ENCODE peak calls at places on chromosomes 13 and 19, in four cellular contexts. G, F, Q and Y are unnamed samples.

GRCh38 chr19:33679696-33680095 is 57.9 kb downstream of the CHST8 start:
- DNase-seq in G (no peak), F (no peak), Q (no peak), Y (no peak)

GRCh38 chr13:45398862-45399261 is 19.3 kb downstream of the SLC25A30 start:
- DNase-seq in G (no peak), F (no peak), Q (no peak), Y (no peak)

GRCh38 chr19:19661675-19662251 is 1.7 kb downstream of the ATP13A1 start:
- DNase-seq in G (no peak), F (peak), Q (no peak), Y (no peak)

GRCh38 chr13:68509734-68510621 is 1279.8 kb upstream of the PCDH9 start:
- DNase-seq in G (no peak), F (no peak), Q (no peak), Y (no peak)

GRCh38 chr13:66180806-66181205 is 1049.3 kb downstream of the PCDH9 start:
- DNase-seq in G (no peak), F (no peak), Q (no peak), Y (no peak)

GRCh38 chr13:45278096-45278645 is 62.8 kb downstream of the TPT1 start:
- DNase-seq in G (no peak), F (no peak), Q (no peak), Y (peak)

GRCh38 chr13:105278797-105279425 is 1256.6 kb downstream of the EFNB2 start:
- DNase-seq in G (no peak), F (peak), Q (no peak), Y (no peak)

GRCh38 chr19:2186071-2186846 is 22.5 kb downstream of the DOT1L start:
- DNase-seq in G (peak), F (peak), Q (no peak), Y (peak)

GRCh38 chr19:50258918-50259372 is 55.5 kb downstream of the MYH14 start:
- DNase-seq in G (no peak), F (peak), Q (peak), Y (peak)

DNA sequence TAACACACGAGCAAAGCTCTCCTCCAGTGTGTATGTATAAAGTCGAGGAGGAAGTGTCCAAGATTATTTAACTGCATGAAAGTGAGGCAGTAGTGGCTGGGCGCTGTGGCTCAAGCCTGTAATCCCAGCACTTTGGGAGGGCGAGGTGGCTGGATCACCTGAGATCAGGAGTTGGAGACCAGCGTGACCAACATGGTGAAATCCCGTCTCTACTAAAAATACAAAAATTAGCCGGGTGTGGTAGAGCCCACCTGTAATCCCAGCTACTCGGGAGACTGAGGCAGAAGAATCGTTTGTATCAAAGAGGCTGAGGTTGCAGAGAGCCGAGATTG is 1.2 kb upstream of the ZNF20 start:
- DNase-seq in G (no peak), F (no peak), Q (no peak), Y (no peak)
- TF ChIP-seq CTCF in G (no peak), F (no peak), Q (no peak), Y (no peak)

GRCh38 chr19:13872695-13873389 is 4.1 kb upstream of the NANOS3 start:
- DNase-seq in G (peak), F (peak), Q (peak), Y (no peak)
- H3K4me3 ChIP-seq in G (peak), F (peak), Q (peak), Y (peak)

GRCh38 chr13:20869540-20869939 is 33.0 kb downstream of the XPO4 start:
- DNase-seq in G (no peak), F (no peak), Q (no peak), Y (peak)
- TF ChIP-seq CTCF in G (peak), F (no peak), Q (no peak), Y (no peak)

DNA sequence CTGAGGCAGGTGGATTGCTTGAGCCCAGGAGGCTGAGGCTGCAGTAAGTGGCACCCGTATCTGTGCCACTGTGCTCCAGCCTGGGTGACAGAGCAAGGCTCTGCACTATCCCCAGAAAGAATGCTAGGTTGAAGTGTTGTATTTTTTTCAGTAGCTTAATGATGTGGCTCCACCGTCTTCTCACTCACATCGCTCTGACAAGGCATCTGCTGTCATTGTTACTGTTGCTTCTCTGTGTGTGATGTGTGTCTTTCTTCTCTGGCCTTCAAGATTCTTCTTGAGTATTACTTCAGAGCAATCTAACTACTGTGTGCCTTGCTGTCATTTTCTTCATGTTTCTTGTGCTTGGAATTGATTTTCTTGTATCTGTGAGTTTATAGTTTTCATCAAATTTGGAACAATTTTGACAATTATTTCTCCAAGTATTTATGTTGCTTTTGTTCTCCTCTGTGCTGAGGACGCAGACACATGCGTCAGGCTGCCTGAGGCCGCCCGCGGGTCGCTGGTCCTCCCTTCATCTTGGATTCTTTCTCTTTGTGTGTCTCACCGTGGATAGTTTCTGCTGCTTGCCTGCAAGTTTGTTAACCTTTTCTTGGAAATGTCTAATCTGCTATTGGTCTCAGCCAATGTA is 10.8 kb downstream of the ADPRHL1 start:
- DNase-seq in G (no peak), F (no peak), Q (no peak), Y (no peak)
- H3K4me3 ChIP-seq in G (no peak), F (no peak), Q (no peak), Y (no peak)

DNA sequence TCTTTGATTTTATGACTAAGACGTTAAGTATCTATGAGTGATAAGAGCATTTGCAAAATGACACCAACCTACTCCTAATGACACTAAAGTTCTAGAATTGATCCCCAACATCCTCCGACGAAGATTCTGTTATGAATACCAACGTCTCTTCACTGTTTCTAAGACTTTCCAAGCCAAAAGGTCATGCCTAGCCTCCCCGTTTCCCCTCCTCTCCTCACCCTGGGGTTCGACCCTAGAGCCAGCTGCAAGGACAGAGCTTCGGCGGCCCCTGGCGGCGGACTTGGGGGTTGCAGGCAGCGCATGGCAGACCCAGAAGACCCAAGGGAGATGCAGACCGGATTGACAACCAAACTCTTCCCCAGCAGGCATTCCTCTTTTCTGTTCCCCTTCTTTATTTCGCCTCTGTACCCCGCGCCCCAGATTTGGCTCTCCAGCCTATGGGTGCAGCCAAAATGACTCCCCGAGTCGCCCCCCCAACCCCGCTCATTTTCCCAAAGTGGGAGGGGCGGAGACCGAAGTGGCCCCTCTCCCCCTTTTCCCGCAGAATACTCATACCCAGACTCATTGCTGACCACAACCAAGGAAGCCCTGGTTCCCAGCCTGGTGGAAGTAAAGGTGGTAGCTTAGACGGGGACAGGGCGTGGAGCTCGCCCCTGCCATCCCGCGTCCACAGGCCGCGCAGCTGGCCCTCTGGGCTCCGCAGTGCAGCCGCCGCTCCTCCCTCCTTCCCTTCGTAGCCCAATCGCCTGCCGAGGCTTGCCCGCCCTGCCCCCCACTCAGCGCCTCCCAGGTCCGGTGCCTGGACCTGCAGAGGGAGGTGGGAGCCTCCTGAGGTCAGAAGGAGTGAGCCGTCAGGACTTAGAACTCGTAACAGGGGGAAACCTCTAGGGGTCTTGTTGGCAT is 4.1 kb upstream of the EML2 start:
- DNase-seq in G (peak), F (peak), Q (peak), Y (peak)
- TF ChIP-seq CTCF in G (peak), F (peak), Q (peak), Y (peak)

GRCh38 chr19:47129579-47129978 is 1.1 kb upstream of the SAE1 start:
- DNase-seq in G (no peak), F (no peak), Q (no peak), Y (no peak)

GRCh38 chr19:47130589-47131168 is at the start of gene SAE1:
- DNase-seq in G (peak), F (peak), Q (peak), Y (peak)

GRCh38 chr19:47133021-47133471 is 2.4 kb downstream of the SAE1 start:
- DNase-seq in G (no peak), F (no peak), Q (no peak), Y (no peak)

GRCh38 chr19:47132522-47132852 is 1.9 kb downstream of the SAE1 start:
- DNase-seq in G (no peak), F (no peak), Q (no peak), Y (no peak)

GRCh38 chr19:47130120-47130588 is 481 bp upstream of the SAE1 start:
- DNase-seq in G (no peak), F (no peak), Q (no peak), Y (no peak)
- H3K4me3 ChIP-seq in G (peak), F (no peak), Q (peak), Y (no peak)